ENCODE peak calls at places on chromosomes 4 and X, in ten cellular contexts. One of them, this sample, is unnamed.

GRCh38 chr4:145525291-145525740 is 43.7 kb downstream of the SMAD1 start:
- DNase-seq in CD8-positive, alpha-beta T cell: no peak
- DNase-seq in GM13976: no peak
- DNase-seq in left lung: no peak
- DNase-seq in left ventricle myocardium inferior: no peak
- DNase-seq in glutamatergic neuron: no peak
- DNase-seq in AG04450: peak; percentile 47
- DNase-seq in neural progenitor cell: peak; percentile 16
- DNase-seq in CD4-positive, alpha-beta T cell: no peak
- DNase-seq in lower lobe of right lung: no peak
- DNase-seq in this sample: no peak

GRCh38 chrX:4642114-4642513 is 928.7 kb upstream of the PRKX start:
- DNase-seq in left lung: no peak
- DNase-seq in CD8-positive, alpha-beta T cell: no peak
- DNase-seq in left ventricle myocardium inferior: no peak
- DNase-seq in CD4-positive, alpha-beta T cell: no peak
- DNase-seq in GM13976: no peak
- DNase-seq in lower lobe of right lung: no peak
- DNase-seq in neural progenitor cell: no peak
- DNase-seq in glutamatergic neuron: no peak
- DNase-seq in AG04450: no peak
- DNase-seq in this sample: no peak

GRCh38 chr4:169110633-169111032 is 100.6 kb upstream of the CBR4 start:
- DNase-seq in GM13976: no peak
- DNase-seq in glutamatergic neuron: no peak
- DNase-seq in lower lobe of right lung: no peak
- DNase-seq in neural progenitor cell: no peak
- DNase-seq in left ventricle myocardium inferior: no peak
- DNase-seq in CD4-positive, alpha-beta T cell: no peak
- DNase-seq in AG04450: no peak
- DNase-seq in left lung: no peak
- DNase-seq in CD8-positive, alpha-beta T cell: no peak
- DNase-seq in this sample: no peak

GRCh38 chr4:67106846-67107467 is 438.3 kb downstream of the CENPC start:
- DNase-seq in left lung: no peak
- DNase-seq in glutamatergic neuron: peak; percentile 61
- DNase-seq in GM13976: no peak
- DNase-seq in neural progenitor cell: peak; percentile 4
- DNase-seq in CD8-positive, alpha-beta T cell: no peak
- DNase-seq in left ventricle myocardium inferior: no peak
- DNase-seq in AG04450: no peak
- DNase-seq in lower lobe of right lung: no peak
- DNase-seq in CD4-positive, alpha-beta T cell: no peak
- DNase-seq in this sample: no peak

GRCh38 chr4:186953601-186954260 is 230.1 kb upstream of the FAT1 start:
- DNase-seq in neural progenitor cell: no peak
- DNase-seq in left ventricle myocardium inferior: no peak
- DNase-seq in glutamatergic neuron: no peak
- DNase-seq in lower lobe of right lung: no peak
- DNase-seq in CD8-positive, alpha-beta T cell: no peak
- DNase-seq in CD4-positive, alpha-beta T cell: no peak
- DNase-seq in AG04450: no peak
- DNase-seq in GM13976: no peak
- DNase-seq in left lung: no peak
- DNase-seq in this sample: no peak

GRCh38 chr4:140995058-140995457 is 138.2 kb downstream of the RNF150 start:
- DNase-seq in GM13976: no peak
- DNase-seq in CD4-positive, alpha-beta T cell: no peak
- DNase-seq in left lung: no peak
- DNase-seq in lower lobe of right lung: no peak
- DNase-seq in neural progenitor cell: no peak
- DNase-seq in AG04450: no peak
- DNase-seq in CD8-positive, alpha-beta T cell: no peak
- DNase-seq in glutamatergic neuron: no peak
- DNase-seq in left ventricle myocardium inferior: peak; percentile 26
- DNase-seq in this sample: no peak

GRCh38 chrX:67558267-67558666 is 14.4 kb downstream of the AR start:
- DNase-seq in lower lobe of right lung: no peak
- DNase-seq in left ventricle myocardium inferior: no peak
- DNase-seq in GM13976: no peak
- DNase-seq in AG04450: no peak
- DNase-seq in CD8-positive, alpha-beta T cell: no peak
- DNase-seq in neural progenitor cell: no peak
- DNase-seq in left lung: no peak
- DNase-seq in CD4-positive, alpha-beta T cell: no peak
- DNase-seq in glutamatergic neuron: no peak
- DNase-seq in this sample: no peak

GRCh38 chr4:178148106-178148505 is 705.9 kb upstream of the AGA start:
- DNase-seq in left lung: no peak
- DNase-seq in neural progenitor cell: no peak
- DNase-seq in glutamatergic neuron: no peak
- DNase-seq in CD8-positive, alpha-beta T cell: no peak
- DNase-seq in AG04450: no peak
- DNase-seq in left ventricle myocardium inferior: no peak
- DNase-seq in lower lobe of right lung: no peak
- DNase-seq in CD4-positive, alpha-beta T cell: no peak
- DNase-seq in GM13976: no peak
- DNase-seq in this sample: no peak

GRCh38 chr4:148071009-148071408 is 339.1 kb downstream of the ARHGAP10 start:
- DNase-seq in left ventricle myocardium inferior: no peak
- DNase-seq in neural progenitor cell: no peak
- DNase-seq in glutamatergic neuron: no peak
- DNase-seq in CD4-positive, alpha-beta T cell: no peak
- DNase-seq in GM13976: no peak
- DNase-seq in lower lobe of right lung: no peak
- DNase-seq in CD8-positive, alpha-beta T cell: no peak
- DNase-seq in AG04450: no peak
- DNase-seq in left lung: no peak
- DNase-seq in this sample: no peak

DNA sequence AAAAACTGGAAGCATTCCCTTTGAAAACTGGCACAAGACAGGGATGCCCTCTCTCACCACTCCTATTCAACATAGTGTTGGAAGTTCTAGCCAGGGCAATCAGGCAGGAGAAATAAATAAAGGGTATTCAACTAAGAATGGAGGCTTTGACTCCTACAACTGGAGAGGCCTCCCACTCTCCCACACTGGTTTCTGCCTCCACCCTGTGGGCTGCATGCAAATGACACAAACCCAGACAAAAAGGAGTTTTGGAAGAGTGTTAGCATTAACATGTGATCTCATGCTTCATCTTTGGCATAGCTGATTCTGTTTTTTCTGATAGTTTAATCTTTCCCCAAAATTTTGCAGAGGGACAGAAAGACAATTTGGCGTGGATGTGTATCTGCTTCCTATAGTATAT is 80.8 kb upstream of the IQCM start:
- DNase-seq in lower lobe of right lung: no peak
- DNase-seq in left lung: no peak
- DNase-seq in neural progenitor cell: peak; percentile 56
- DNase-seq in AG04450: no peak
- DNase-seq in glutamatergic neuron: peak; percentile 31
- DNase-seq in CD8-positive, alpha-beta T cell: no peak
- DNase-seq in left ventricle myocardium inferior: peak; percentile 16
- DNase-seq in CD4-positive, alpha-beta T cell: no peak
- DNase-seq in GM13976: no peak
- DNase-seq in this sample: no peak
- TF ChIP-seq CTCF in lower lobe of right lung: peak; percentile 16
- TF ChIP-seq CTCF in left lung: peak; percentile 13
- TF ChIP-seq CTCF in neural progenitor cell: peak; percentile 58
- TF ChIP-seq CTCF in AG04450: peak; percentile 79
- TF ChIP-seq CTCF in glutamatergic neuron: no peak
- TF ChIP-seq CTCF in CD8-positive, alpha-beta T cell: no peak
- TF ChIP-seq CTCF in left ventricle myocardium inferior: peak; percentile 46
- TF ChIP-seq CTCF in CD4-positive, alpha-beta T cell: no peak
- TF ChIP-seq CTCF in GM13976: no peak
- TF ChIP-seq CTCF in this sample: peak; percentile 51

DNA sequence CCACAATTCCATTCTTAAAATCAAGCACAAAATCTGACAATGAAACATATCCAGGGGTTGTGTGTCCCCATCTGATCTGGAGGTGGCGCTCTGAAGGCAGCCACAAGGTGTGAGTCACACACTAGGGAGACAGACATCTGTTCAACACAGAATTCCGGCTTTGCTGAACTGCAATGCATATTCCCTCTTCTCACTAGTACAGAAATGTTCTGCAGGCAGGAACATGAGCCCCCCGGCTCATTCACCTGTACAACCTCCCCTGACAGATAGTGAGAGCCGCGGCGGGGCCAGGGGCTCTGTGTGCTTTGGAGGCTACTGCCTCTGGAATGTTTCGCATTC is 41.9 kb downstream of the WDR1 start:
- DNase-seq in left lung: peak; percentile 45
- DNase-seq in glutamatergic neuron: no peak
- DNase-seq in CD4-positive, alpha-beta T cell: no peak
- DNase-seq in left ventricle myocardium inferior: peak; percentile 13
- DNase-seq in lower lobe of right lung: no peak
- DNase-seq in CD8-positive, alpha-beta T cell: peak; percentile 47
- DNase-seq in GM13976: peak; percentile 28
- DNase-seq in AG04450: no peak
- DNase-seq in neural progenitor cell: peak; percentile 31
- DNase-seq in this sample: no peak
- TF ChIP-seq CTCF in left lung: no peak
- TF ChIP-seq CTCF in glutamatergic neuron: peak; percentile 18
- TF ChIP-seq CTCF in CD4-positive, alpha-beta T cell: peak; percentile 45
- TF ChIP-seq CTCF in left ventricle myocardium inferior: peak; percentile 41
- TF ChIP-seq CTCF in lower lobe of right lung: peak; percentile 21
- TF ChIP-seq CTCF in CD8-positive, alpha-beta T cell: peak; percentile 33
- TF ChIP-seq CTCF in GM13976: peak; percentile 26
- TF ChIP-seq CTCF in AG04450: peak; percentile 59
- TF ChIP-seq CTCF in neural progenitor cell: peak; percentile 56
- TF ChIP-seq CTCF in this sample: peak; percentile 56

DNA sequence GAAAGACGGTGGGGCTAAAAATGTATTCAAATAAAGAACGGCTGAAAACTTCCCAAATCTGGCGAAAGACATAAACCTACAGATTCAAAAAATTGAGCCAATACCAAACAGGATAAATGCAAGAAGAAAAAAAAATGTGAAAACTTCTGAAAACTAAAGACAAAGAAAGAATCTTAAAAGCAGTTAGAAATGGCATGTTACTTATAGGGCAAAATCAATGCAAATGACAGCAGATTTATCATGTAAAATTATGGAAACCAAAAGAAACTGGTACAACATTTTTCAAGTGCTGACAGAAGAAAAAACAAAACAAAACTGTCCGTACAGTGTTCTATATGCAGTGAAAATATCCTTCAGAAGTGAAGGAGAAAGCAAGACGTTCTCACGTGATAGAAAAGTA is 239.0 kb downstream of the PDGFC start:
- DNase-seq in CD4-positive, alpha-beta T cell: no peak
- DNase-seq in left lung: no peak
- DNase-seq in lower lobe of right lung: no peak
- DNase-seq in CD8-positive, alpha-beta T cell: no peak
- DNase-seq in glutamatergic neuron: no peak
- DNase-seq in neural progenitor cell: no peak
- DNase-seq in GM13976: no peak
- DNase-seq in AG04450: no peak
- DNase-seq in left ventricle myocardium inferior: no peak
- DNase-seq in this sample: no peak
- TF ChIP-seq CTCF in CD4-positive, alpha-beta T cell: no peak
- TF ChIP-seq CTCF in left lung: no peak
- TF ChIP-seq CTCF in lower lobe of right lung: no peak
- TF ChIP-seq CTCF in CD8-positive, alpha-beta T cell: no peak
- TF ChIP-seq CTCF in glutamatergic neuron: no peak
- TF ChIP-seq CTCF in neural progenitor cell: no peak
- TF ChIP-seq CTCF in GM13976: no peak
- TF ChIP-seq CTCF in AG04450: no peak
- TF ChIP-seq CTCF in left ventricle myocardium inferior: no peak
- TF ChIP-seq CTCF in this sample: no peak

GRCh38 chr4:18042754-18043153 is 21.2 kb upstream of the LCORL start:
- DNase-seq in AG04450: no peak
- DNase-seq in CD4-positive, alpha-beta T cell: no peak
- DNase-seq in left ventricle myocardium inferior: no peak
- DNase-seq in CD8-positive, alpha-beta T cell: no peak
- DNase-seq in neural progenitor cell: peak; percentile 4
- DNase-seq in left lung: no peak
- DNase-seq in lower lobe of right lung: no peak
- DNase-seq in glutamatergic neuron: no peak
- DNase-seq in GM13976: no peak
- DNase-seq in this sample: no peak
- TF ChIP-seq CTCF in AG04450: peak; percentile 34
- TF ChIP-seq CTCF in CD4-positive, alpha-beta T cell: no peak
- TF ChIP-seq CTCF in left ventricle myocardium inferior: no peak
- TF ChIP-seq CTCF in CD8-positive, alpha-beta T cell: peak; percentile 31
- TF ChIP-seq CTCF in neural progenitor cell: peak; percentile 44
- TF ChIP-seq CTCF in left lung: no peak
- TF ChIP-seq CTCF in lower lobe of right lung: no peak
- TF ChIP-seq CTCF in glutamatergic neuron: peak; percentile 44
- TF ChIP-seq CTCF in GM13976: no peak
- TF ChIP-seq CTCF in this sample: peak; percentile 17

DNA sequence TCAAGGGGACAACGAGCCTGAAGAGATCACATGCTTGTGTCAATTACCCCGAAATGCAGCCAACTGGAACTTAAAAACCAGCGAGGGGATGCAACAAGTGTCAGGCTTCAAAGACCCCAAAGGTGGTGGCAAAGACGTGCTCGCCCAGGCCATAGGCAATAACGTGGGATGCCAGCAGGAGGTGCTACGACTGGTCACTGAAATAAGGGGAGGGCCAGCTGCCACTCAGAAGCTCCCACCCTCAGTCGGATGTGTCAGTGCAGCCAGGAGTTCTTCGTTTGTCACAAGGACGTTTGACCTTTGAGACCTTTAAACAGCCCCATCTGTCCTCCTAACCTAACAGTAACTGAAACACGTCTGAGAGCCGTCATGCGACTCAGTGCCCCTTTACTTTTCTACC is 556.8 kb upstream of the PCDH10 start:
- DNase-seq in AG04450: no peak
- DNase-seq in left ventricle myocardium inferior: no peak
- DNase-seq in left lung: peak; percentile 23
- DNase-seq in CD4-positive, alpha-beta T cell: no peak
- DNase-seq in neural progenitor cell: no peak
- DNase-seq in GM13976: no peak
- DNase-seq in lower lobe of right lung: no peak
- DNase-seq in CD8-positive, alpha-beta T cell: no peak
- DNase-seq in glutamatergic neuron: no peak
- DNase-seq in this sample: no peak
- TF ChIP-seq CTCF in AG04450: no peak
- TF ChIP-seq CTCF in left ventricle myocardium inferior: no peak
- TF ChIP-seq CTCF in left lung: no peak
- TF ChIP-seq CTCF in CD4-positive, alpha-beta T cell: no peak
- TF ChIP-seq CTCF in neural progenitor cell: peak; percentile 10
- TF ChIP-seq CTCF in GM13976: no peak
- TF ChIP-seq CTCF in lower lobe of right lung: no peak
- TF ChIP-seq CTCF in CD8-positive, alpha-beta T cell: no peak
- TF ChIP-seq CTCF in glutamatergic neuron: no peak
- TF ChIP-seq CTCF in this sample: no peak

GRCh38 chr4:1318488-1319213 is 28.4 kb upstream of the UVSSA start:
- DNase-seq in lower lobe of right lung: peak; percentile 22
- DNase-seq in CD4-positive, alpha-beta T cell: no peak
- DNase-seq in CD8-positive, alpha-beta T cell: no peak
- DNase-seq in left ventricle myocardium inferior: peak; percentile 10
- DNase-seq in GM13976: no peak
- DNase-seq in glutamatergic neuron: no peak
- DNase-seq in left lung: peak; percentile 48
- DNase-seq in AG04450: no peak
- DNase-seq in neural progenitor cell: peak; percentile 28
- DNase-seq in this sample: no peak
- TF ChIP-seq CTCF in lower lobe of right lung: peak; percentile 24
- TF ChIP-seq CTCF in CD4-positive, alpha-beta T cell: no peak
- TF ChIP-seq CTCF in CD8-positive, alpha-beta T cell: peak; percentile 36
- TF ChIP-seq CTCF in left ventricle myocardium inferior: peak; percentile 33
- TF ChIP-seq CTCF in GM13976: no peak
- TF ChIP-seq CTCF in glutamatergic neuron: peak; percentile 35
- TF ChIP-seq CTCF in left lung: no peak
- TF ChIP-seq CTCF in AG04450: peak; percentile 14
- TF ChIP-seq CTCF in neural progenitor cell: peak; percentile 57
- TF ChIP-seq CTCF in this sample: peak; percentile 35

GRCh38 chrX:136711147-136711546 is 63.2 kb downstream of the CD40LG start:
- DNase-seq in GM13976: no peak
- DNase-seq in lower lobe of right lung: peak; percentile 43
- DNase-seq in left ventricle myocardium inferior: peak; percentile 19
- DNase-seq in AG04450: no peak
- DNase-seq in glutamatergic neuron: peak; percentile 22
- DNase-seq in left lung: no peak
- DNase-seq in neural progenitor cell: peak; percentile 29
- DNase-seq in CD8-positive, alpha-beta T cell: no peak
- DNase-seq in CD4-positive, alpha-beta T cell: no peak
- DNase-seq in this sample: no peak
- TF ChIP-seq CTCF in GM13976: peak; percentile 29
- TF ChIP-seq CTCF in lower lobe of right lung: peak; percentile 49
- TF ChIP-seq CTCF in left ventricle myocardium inferior: peak; percentile 56
- TF ChIP-seq CTCF in AG04450: peak; percentile 42
- TF ChIP-seq CTCF in glutamatergic neuron: no peak
- TF ChIP-seq CTCF in left lung: peak; percentile 13
- TF ChIP-seq CTCF in neural progenitor cell: peak; percentile 45
- TF ChIP-seq CTCF in CD8-positive, alpha-beta T cell: no peak
- TF ChIP-seq CTCF in CD4-positive, alpha-beta T cell: no peak
- TF ChIP-seq CTCF in this sample: peak; percentile 58

This sample was measured in osteocyte.